ENCODE peak calls at places on chromosomes 16 and 17, in four cellular contexts. R is colonic mucosa, N is AG04450, U is cardiac fibroblast. T is an unnamed sample.

GRCh38 chr17:68578236-68578635 is 22.9 kb downstream of the FAM20A start:
- DNase-seq in R (no peak), N (no peak), U (no peak), T (no peak)

GRCh38 chr16:61057635-61058034 is 978.6 kb downstream of the CDH8 start:
- DNase-seq in R (no peak), N (no peak), U (no peak), T (no peak)

GRCh38 chr17:41340496-41340895 is 10.1 kb downstream of the KRT33A start:
- DNase-seq in R (no peak), N (no peak), U (no peak), T (no peak)

GRCh38 chr17:47703191-47703591 is 9.2 kb downstream of the TBKBP1 start:
- DNase-seq in R (no peak), N (no peak), U (no peak), T (no peak)

GRCh38 chr16:29729116-29729521 is 16.7 kb downstream of the C16orf54 start:
- DNase-seq in R (no peak), N (peak), U (peak), T (peak)

GRCh38 chr17:74864866-74865395 is 5.2 kb upstream of the GRIN2C start:
- DNase-seq in R (peak), N (no peak), U (peak), T (peak)

GRCh38 chr16:3095869-3096268 is 3.2 kb downstream of the ZSCAN10 start:
- DNase-seq in R (no peak), N (no peak), U (peak), T (no peak)

GRCh38 chr17:82272495-82273326 is 789 bp downstream of the CSNK1D start:
- DNase-seq in R (peak), N (no peak), U (no peak), T (no peak)

GRCh38 chr16:72744064-72744793 is 303.7 kb downstream of the ZFHX3 start:
- DNase-seq in R (no peak), N (no peak), U (no peak), T (no peak)

GRCh38 chr17:6924121-6924676 is 71.7 kb upstream of the ALOX12 start:
- DNase-seq in R (no peak), N (no peak), U (peak), T (peak)

GRCh38 chr17:71330099-71330375 is 790.8 kb upstream of the SOX9 start:
- DNase-seq in R (no peak), N (no peak), U (no peak), T (no peak)

GRCh38 chr16:68744744-68745280 is 7.7 kb downstream of the CDH1 start:
- DNase-seq in R (peak), N (no peak), U (peak), T (peak)

GRCh38 chr16:4461250-4462085 is 13.0 kb downstream of the NMRAL1 start:
- DNase-seq in R (no peak), N (no peak), U (no peak), T (peak)

GRCh38 chr17:11747441-11747840 is 149.2 kb downstream of the DNAH9 start:
- DNase-seq in R (no peak), N (no peak), U (no peak), T (no peak)

GRCh38 chr16:85528528-85529387 is 84.4 kb upstream of the GSE1 start:
- DNase-seq in R (no peak), N (no peak), U (peak), T (no peak)
- TF ChIP-seq CTCF in R (no peak), N (peak), U (peak), T (peak)

GRCh38 chr16:74280448-74280847 is 16.2 kb upstream of the PSMD7 start:
- DNase-seq in R (no peak), N (no peak), U (no peak), T (no peak)

GRCh38 chr16:74271879-74272278 is 24.7 kb upstream of the PSMD7 start:
- DNase-seq in R (no peak), N (no peak), U (peak), T (no peak)

GRCh38 chr16:74279266-74279665 is 17.3 kb upstream of the PSMD7 start:
- DNase-seq in R (no peak), N (no peak), U (no peak), T (no peak)

GRCh38 chr16:74279805-74280204 is 16.8 kb upstream of the PSMD7 start:
- DNase-seq in R (no peak), N (no peak), U (no peak), T (no peak)

DNA sequence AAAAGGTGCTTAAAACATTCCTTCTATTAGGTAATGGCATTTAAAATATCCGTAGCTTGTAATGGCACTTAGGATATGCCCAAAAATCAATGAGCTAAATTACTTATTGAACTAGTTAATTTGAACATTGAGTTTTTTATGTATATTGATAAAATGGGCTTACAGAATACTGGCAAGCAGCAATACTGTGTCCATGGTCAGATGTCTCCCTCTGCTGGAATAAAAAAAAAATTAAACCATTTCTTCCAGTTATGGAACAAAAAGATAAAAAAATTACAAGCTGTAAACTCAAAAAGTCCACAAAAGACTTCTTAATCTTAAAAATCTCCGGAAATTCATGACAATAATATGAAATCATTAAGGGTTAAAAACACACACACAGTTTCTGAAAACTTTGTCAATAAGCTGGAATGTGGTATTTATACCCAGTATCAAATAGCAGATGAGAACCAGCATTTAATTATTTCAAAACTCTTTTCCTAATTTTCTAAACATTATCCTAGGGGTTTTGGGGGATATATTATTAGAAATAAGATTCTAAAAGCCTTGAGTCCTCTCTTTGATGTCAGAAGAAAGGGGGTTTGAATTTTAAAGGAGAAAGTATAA is 21.5 kb upstream of the PSMD7 start:
- DNase-seq in R (no peak), N (no peak), U (peak), T (peak)
- TF ChIP-seq CTCF in R (peak), N (peak), U (peak), T (peak)

GRCh38 chr17:57117798-57118197 is 32.8 kb downstream of the AKAP1 start:
- DNase-seq in R (no peak), N (no peak), U (no peak), T (no peak)
- TF ChIP-seq CTCF in R (no peak), N (no peak), U (no peak), T (no peak)

GRCh38 chr17:49996121-49996494 is 1.1 kb upstream of the DLX3 start:
- DNase-seq in R (no peak), N (no peak), U (no peak), T (no peak)

GRCh38 chr17:49993423-49994037 is 1.5 kb downstream of the DLX3 start:
- DNase-seq in R (no peak), N (no peak), U (no peak), T (no peak)

GRCh38 chr17:49995055-49995738 is at the start of gene DLX3:
- DNase-seq in R (peak), N (no peak), U (peak), T (peak)

GRCh38 chr17:49992933-49993422 is 2.0 kb downstream of the DLX3 start:
- DNase-seq in R (no peak), N (no peak), U (no peak), T (no peak)

DNA sequence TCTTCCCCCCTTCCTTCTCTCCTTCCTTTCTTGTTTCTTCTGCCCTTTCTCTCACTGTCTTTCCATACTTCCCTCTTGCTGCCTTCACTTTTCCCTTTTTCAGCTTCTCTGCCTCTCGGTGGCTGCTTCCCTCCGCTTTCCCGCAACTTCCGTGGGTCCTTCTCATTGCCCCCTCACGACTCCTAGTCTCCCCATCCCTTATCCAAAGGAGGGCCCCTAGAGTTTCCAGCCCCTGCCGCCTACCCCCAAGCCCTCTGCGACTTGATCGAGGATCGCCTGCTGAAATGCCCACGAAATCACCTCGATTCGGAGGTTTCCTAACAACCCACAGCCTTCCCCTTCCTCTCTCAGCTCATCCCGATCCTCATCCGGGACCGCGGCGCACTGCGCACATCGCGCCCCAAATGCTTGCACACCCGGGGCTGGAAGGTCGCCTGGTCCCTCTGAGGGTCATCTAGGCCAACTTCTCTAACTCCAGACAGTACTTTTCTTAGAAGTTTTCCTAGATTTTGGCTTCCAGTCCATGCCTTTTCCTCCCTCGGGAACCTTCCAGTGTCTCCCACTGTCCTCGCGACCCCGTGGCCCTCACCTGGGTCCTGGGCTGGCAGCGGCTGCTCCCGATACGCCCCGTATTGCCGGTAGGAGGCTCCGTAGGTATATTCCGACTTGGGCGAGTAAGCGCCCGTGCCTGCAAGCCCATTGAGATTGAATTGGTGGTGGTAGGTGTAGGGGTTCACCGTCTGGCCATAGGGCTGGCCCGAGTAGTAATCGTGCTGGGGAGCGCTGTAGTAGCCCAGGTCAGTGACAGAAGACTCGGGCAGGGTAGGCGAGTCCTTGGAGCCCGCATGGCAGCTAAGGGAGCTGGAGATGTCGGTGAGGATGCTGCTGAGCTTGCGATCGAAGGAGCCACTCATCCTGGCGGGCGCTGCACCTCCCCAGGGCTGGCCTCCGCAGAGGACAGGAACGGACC is 654 bp downstream of the DLX3 start:
- DNase-seq in R (no peak), N (no peak), U (no peak), T (no peak)
- TF ChIP-seq CTCF in R (no peak), N (no peak), U (peak), T (no peak)

GRCh38 chr16:81581107-81581506 is 136.5 kb downstream of the CMIP start:
- DNase-seq in R (peak), N (no peak), U (peak), T (no peak)

GRCh38 chr16:81586421-81586820 is 141.8 kb downstream of the CMIP start:
- DNase-seq in R (no peak), N (no peak), U (no peak), T (no peak)

GRCh38 chr16:81583893-81584705 is 139.5 kb downstream of the CMIP start:
- DNase-seq in R (peak), N (peak), U (peak), T (no peak)

GRCh38 chr16:81585785-81586184 is 141.2 kb downstream of the CMIP start:
- DNase-seq in R (no peak), N (no peak), U (peak), T (peak)

DNA sequence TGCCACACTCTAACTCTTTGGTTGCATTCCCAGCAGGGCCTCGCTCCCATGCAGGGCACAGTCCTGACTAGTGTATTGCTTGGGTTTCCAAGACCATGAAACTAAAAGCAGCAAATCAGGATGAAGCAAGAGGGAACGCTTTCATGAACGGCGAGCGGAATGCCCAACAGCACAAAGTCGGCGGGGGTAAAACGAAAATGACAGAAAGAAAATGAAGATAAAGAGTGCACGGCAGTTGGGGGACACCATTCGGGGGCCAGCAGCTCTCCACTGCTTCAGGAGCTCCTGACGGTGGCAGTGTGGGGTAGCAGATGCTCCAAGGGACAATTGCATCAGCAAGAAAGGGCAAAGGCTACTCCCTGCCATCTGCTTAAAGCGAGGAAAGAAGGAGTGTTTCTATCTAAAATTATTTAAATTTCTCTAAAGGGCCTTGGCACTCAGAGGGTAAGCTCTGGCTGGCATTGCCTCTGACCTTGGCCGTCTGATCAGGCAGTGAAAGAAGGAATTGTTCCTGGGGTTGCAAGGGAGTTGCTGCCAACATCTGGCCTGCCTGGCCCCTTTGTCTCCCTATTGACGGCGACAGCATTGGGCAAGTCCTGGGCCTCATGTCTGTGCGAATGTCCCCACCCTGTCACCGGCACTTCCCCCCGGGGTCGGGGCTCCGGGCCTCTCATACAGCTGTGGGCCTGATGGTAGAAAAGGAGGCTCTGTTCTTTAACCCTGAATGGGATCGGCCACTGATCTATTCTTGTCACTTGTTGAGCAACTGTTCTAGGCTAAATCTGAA is 138.2 kb downstream of the CMIP start:
- DNase-seq in R (no peak), N (no peak), U (no peak), T (peak)
- TF ChIP-seq CTCF in R (no peak), N (no peak), U (no peak), T (peak)

GRCh38 chr17:19321481-19322128 is 40.9 kb downstream of the B9D1 start:
- DNase-seq in R (no peak), N (no peak), U (no peak), T (no peak)
- TF ChIP-seq CTCF in R (no peak), N (peak), U (peak), T (peak)

DNA sequence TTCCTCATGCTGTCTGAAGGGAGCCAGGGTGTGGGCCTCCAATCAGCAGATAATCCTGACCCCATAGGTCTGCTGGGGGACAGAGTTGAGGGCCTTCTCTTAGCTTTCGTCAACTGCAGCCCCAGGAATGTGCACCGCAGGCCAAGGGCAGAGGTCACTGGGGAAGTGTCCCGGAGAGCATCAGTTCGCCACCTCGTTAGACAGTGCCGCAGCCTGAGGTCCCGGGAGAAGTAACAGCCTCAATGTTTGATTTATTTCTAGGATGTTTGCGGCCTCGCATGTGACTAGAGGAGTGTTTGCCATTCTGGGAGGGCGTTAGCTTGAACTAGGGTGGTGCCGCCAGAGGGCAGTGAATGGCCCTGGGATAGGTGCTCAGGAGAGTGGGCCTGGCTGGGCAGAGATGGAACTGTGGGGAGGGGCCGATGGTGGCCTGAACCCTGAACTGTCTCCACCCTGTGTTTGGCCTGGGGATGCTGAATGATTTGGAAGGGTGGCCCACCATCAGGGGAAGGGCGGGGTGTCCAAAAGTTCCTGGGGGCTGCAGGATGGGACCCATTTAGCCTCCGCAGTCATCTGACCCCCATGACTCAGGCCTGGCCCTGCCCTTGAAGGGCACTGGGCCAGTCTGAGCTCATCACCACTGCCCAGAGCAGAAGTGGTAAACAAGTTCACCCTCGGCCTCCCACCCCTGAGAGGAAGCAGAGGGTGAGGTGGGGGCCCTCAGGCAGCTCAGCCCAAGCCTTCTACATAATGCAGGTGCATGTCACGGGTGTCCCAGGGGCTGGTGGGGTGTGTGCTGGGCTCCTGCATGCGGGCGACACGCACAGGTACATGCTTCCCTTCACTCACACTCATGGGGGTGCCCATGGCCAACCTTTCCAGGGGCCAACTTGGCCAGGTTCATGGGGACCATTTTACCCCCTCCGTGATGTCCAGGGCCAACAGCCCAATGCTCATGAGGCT is 12.4 kb upstream of the TAC4 start:
- DNase-seq in R (peak), N (no peak), U (no peak), T (no peak)
- TF ChIP-seq CTCF in R (no peak), N (no peak), U (no peak), T (peak)

DNA sequence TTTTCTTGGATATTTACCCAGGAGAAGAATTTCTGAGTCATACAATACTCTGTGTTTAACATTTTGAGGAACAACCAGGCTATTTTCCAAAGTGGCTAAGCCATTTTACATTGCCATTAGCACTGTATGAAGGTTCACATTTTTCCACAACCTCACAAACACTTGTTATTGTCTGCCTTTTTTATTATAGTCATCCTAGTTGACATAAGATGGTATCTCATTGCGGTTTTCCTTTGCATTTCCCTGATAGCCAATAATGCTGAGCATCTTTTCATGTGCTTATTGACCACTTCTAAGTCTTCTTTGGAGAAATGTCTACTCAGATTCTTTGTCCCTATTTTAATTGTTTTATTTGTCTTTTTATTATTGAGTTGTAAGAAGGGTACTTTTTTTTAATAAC is 107.4 kb upstream of the CES5A start:
- DNase-seq in R (no peak), N (no peak), U (no peak), T (no peak)
- TF ChIP-seq CTCF in R (no peak), N (no peak), U (no peak), T (no peak)

GRCh38 chr17:5840811-5841446 is 229.2 kb upstream of the WSCD1 start:
- DNase-seq in R (no peak), N (no peak), U (no peak), T (no peak)

GRCh38 chr17:5843366-5844026 is 226.7 kb upstream of the WSCD1 start:
- DNase-seq in R (no peak), N (no peak), U (no peak), T (no peak)

GRCh38 chr17:5837055-5837491 is 233.1 kb upstream of the WSCD1 start:
- DNase-seq in R (no peak), N (peak), U (peak), T (peak)

GRCh38 chr17:5841862-5842261 is 228.3 kb upstream of the WSCD1 start:
- DNase-seq in R (no peak), N (no peak), U (no peak), T (no peak)

GRCh38 chr17:5838661-5839300 is 231.4 kb upstream of the WSCD1 start:
- DNase-seq in R (no peak), N (no peak), U (no peak), T (no peak)
- TF ChIP-seq CTCF in R (no peak), N (no peak), U (no peak), T (peak)

T was measured in choroid plexus epithelial cell.